ENCODE peak calls at places on chromosomes 16 and 17, in six cellular contexts. D is SJCRH30; X is activated naive CD8-positive, alpha-beta T cell treated with anti-CD3 and anti-CD28 coated beads, Interleukin-2, amount 50 U/mL, for 16 hours; Z is NCI-H2081; L is activated CD4-positive, CD25-positive, alpha-beta regulatory T cell; T is NT2/D1. C is an unnamed sample.

GRCh38 chr17:57954421-57955182 is 610 bp downstream of the CUEDC1 start:
- DNase-seq in D (peak), X (no peak), Z (peak), L (no peak), T (peak), C (peak)

GRCh38 chr17:16178836-16179235 is 36.5 kb downstream of the NCOR1 start:
- DNase-seq in D (no peak), X (no peak), Z (no peak), L (no peak), T (no peak), C (no peak)

GRCh38 chr16:89949756-89950155 is 1.2 kb downstream of the DEF8 start:
- DNase-seq in D (no peak), X (no peak), Z (no peak), L (no peak), T (no peak), C (no peak)

GRCh38 chr16:72788269-72788809 is 259.6 kb downstream of the ZFHX3 start:
- DNase-seq in D (no peak), X (no peak), Z (no peak), L (no peak), T (no peak), C (no peak)

GRCh38 chr16:67995423-67995822 is 3.9 kb downstream of the DPEP2 start:
- DNase-seq in D (no peak), X (no peak), Z (no peak), L (no peak), T (no peak), C (no peak)

GRCh38 chr16:8426569-8426968 is 163.7 kb downstream of the TMEM114 start:
- DNase-seq in D (no peak), X (no peak), Z (no peak), L (no peak), T (no peak), C (no peak)

GRCh38 chr16:11312718-11313492 is 31.8 kb upstream of the PRM1 start:
- DNase-seq in D (no peak), X (no peak), Z (no peak), L (no peak), T (peak), C (no peak)

GRCh38 chr16:30946671-30947532 is 2.0 kb upstream of the ORAI3 start:
- DNase-seq in D (no peak), X (no peak), Z (no peak), L (no peak), T (no peak), C (no peak)

GRCh38 chr17:80018917-80019651 is 16.6 kb downstream of the TBC1D16 start:
- DNase-seq in D (no peak), X (no peak), Z (no peak), L (no peak), T (no peak), C (no peak)

GRCh38 chr17:41098476-41098875 is 534 bp upstream of the KRTAP4-8 start:
- DNase-seq in D (no peak), X (no peak), Z (no peak), L (no peak), T (no peak), C (no peak)

C was measured in neuronal stem cell.